ENCODE peak calls at places on chromosomes 6 and 20, in ten cellular contexts. J, A, D, X, G, M, Q, C, U and P are unnamed samples.

GRCh38 chr20:57398231-57398821 is 7.1 kb downstream of the RBM38 start:
- DNase-seq in G (no peak), M (no peak), D (no peak), Q (peak), C (peak), U (no peak), A (peak), J (no peak), X (no peak), P (no peak)

GRCh38 chr6:110352603-110353303 is 5.4 kb downstream of the METTL24 start:
- DNase-seq in J (no peak), G (no peak), M (peak), Q (no peak), A (no peak), U (no peak), X (no peak), C (no peak), D (no peak), P (no peak)

GRCh38 chr6:36548401-36548743 is 1.1 kb upstream of the STK38 start:
- DNase-seq in U (no peak), G (no peak), C (no peak), M (no peak), D (no peak), Q (no peak), J (no peak), A (no peak), X (no peak), P (no peak)

GRCh38 chr20:57965441-57965840 is 255.6 kb upstream of the PMEPA1 start:
- DNase-seq in G (no peak), U (no peak), D (no peak), Q (no peak), C (no peak), A (no peak), J (no peak), M (no peak), X (no peak), P (no peak)

GRCh38 chr6:105601541-105602174 is 198.8 kb upstream of the PREP start:
- DNase-seq in M (peak), J (no peak), Q (no peak), U (no peak), A (no peak), X (no peak), C (no peak), D (peak), G (no peak), P (peak)

GRCh38 chr6:136471372-136471771 is 78.8 kb downstream of the MAP7 start:
- DNase-seq in X (no peak), A (no peak), U (no peak), M (no peak), D (no peak), J (no peak), Q (no peak), C (no peak), G (no peak), P (no peak)

GRCh38 chr6:162408805-162409535 is 318.6 kb downstream of the PRKN start:
- DNase-seq in X (no peak), A (no peak), G (peak), J (no peak), Q (peak), C (no peak), U (no peak), D (no peak), M (no peak), P (no peak)

GRCh38 chr6:16802071-16802470 is 40.8 kb upstream of the ATXN1 start:
- DNase-seq in X (no peak), J (no peak), M (no peak), G (no peak), D (no peak), Q (no peak), C (no peak), U (no peak), A (no peak), P (no peak)

GRCh38 chr6:26196846-26197683 is 109.8 kb downstream of the HFE start:
- DNase-seq in Q (peak), A (peak), U (peak), C (peak), D (no peak), X (no peak), M (peak), G (peak), J (peak), P (peak)

GRCh38 chr6:16660157-16660497 is 101.1 kb downstream of the ATXN1 start:
- DNase-seq in Q (no peak), X (no peak), U (no peak), J (no peak), C (no peak), A (no peak), M (no peak), G (no peak), D (no peak), P (no peak)

GRCh38 chr6:3841066-3841454 is 8.1 kb upstream of the FAM50B start:
- DNase-seq in D (no peak), Q (peak), C (no peak), G (no peak), M (no peak), U (no peak), J (no peak), A (no peak), X (no peak), P (no peak)

GRCh38 chr6:168528457-168529095 is 87.6 kb downstream of the SMOC2 start:
- DNase-seq in G (no peak), A (no peak), X (no peak), J (no peak), U (no peak), Q (no peak), D (no peak), M (no peak), C (no peak), P (peak)

GRCh38 chr6:54770328-54770727 is 76.2 kb upstream of the FAM83B start:
- DNase-seq in Q (no peak), G (no peak), J (no peak), C (no peak), U (no peak), D (no peak), X (no peak), M (no peak), A (no peak), P (no peak)

GRCh38 chr20:23350007-23350854 is at the start of gene NXT1:
- DNase-seq in Q (peak), D (peak), U (peak), G (peak), X (peak), M (peak), C (peak), J (peak), A (peak), P (peak)

GRCh38 chr6:15066433-15067337 is 179.2 kb upstream of the JARID2 start:
- DNase-seq in G (no peak), U (no peak), Q (no peak), D (peak), X (no peak), C (no peak), A (no peak), M (peak), J (no peak), P (peak)

GRCh38 chr20:54084727-54085368 is 14.5 kb upstream of the BCAS1 start:
- DNase-seq in C (no peak), X (no peak), Q (no peak), M (no peak), U (no peak), D (no peak), G (no peak), J (no peak), A (no peak), P (no peak)

GRCh38 chr6:10272591-10272990 is 142.3 kb downstream of the TFAP2A start:
- DNase-seq in U (no peak), G (no peak), X (no peak), J (no peak), C (no peak), M (peak), Q (no peak), D (no peak), A (no peak), P (no peak)

GRCh38 chr6:3919130-3919628 is 70.0 kb downstream of the FAM50B start:
- DNase-seq in U (no peak), J (no peak), C (no peak), M (peak), X (no peak), Q (no peak), A (peak), D (no peak), G (peak), P (peak)

GRCh38 chr6:30091577-30092381 is 16.2 kb upstream of the RNF39 start:
- DNase-seq in C (no peak), J (no peak), A (no peak), X (no peak), G (peak), M (peak), D (no peak), Q (peak), U (no peak), P (no peak)

GRCh38 chr6:123042412-123042811 is 46.4 kb downstream of the CLVS2 start:
- DNase-seq in J (no peak), X (no peak), M (no peak), D (no peak), G (no peak), A (no peak), C (no peak), U (no peak), Q (no peak), P (no peak)

GRCh38 chr20:47764154-47764734 is 21.0 kb downstream of the SULF2 start:
- DNase-seq in A (no peak), G (no peak), M (peak), C (no peak), U (no peak), Q (peak), D (no peak), X (no peak), J (peak), P (no peak)

GRCh38 chr6:40146902-40147301 is 212.6 kb upstream of the MOCS1 start:
- DNase-seq in G (no peak), J (no peak), U (no peak), A (no peak), C (no peak), D (no peak), Q (no peak), X (no peak), M (no peak), P (no peak)

GRCh38 chr6:89273816-89274215 is 41.3 kb downstream of the GABRR2 start:
- DNase-seq in G (no peak), Q (no peak), D (no peak), C (no peak), U (no peak), X (no peak), M (no peak), A (no peak), J (no peak), P (no peak)

GRCh38 chr20:36372671-36373070 is 66.5 kb downstream of the DLGAP4 start:
- DNase-seq in X (no peak), U (no peak), Q (no peak), A (no peak), C (no peak), G (no peak), M (no peak), D (no peak), J (no peak), P (peak)